ENCODE peak calls at places on chromosome 1, in seven cellular contexts. One of them, this sample, is unnamed.

GRCh38 chr1:27884182-27884954 is 12.0 kb downstream of the THEMIS2 start:
- DNase-seq in Calu3: no peak
- DNase-seq in M059J: no peak
- DNase-seq in NCI-H1092: no peak
- DNase-seq in NCI-H1436: no peak
- DNase-seq in activated gamma-delta T cell treated with anti-CD3 and anti-CD28 coated beads, Interleukin-2, amount 50 U/mL, for 16 hours: no peak
- DNase-seq in AG09309: no peak
- DNase-seq in this sample: no peak

GRCh38 chr1:160651428-160652064 is 4.7 kb upstream of the SLAMF1 start:
- DNase-seq in M059J: no peak
- DNase-seq in activated gamma-delta T cell treated with anti-CD3 and anti-CD28 coated beads, Interleukin-2, amount 50 U/mL, for 16 hours: no peak
- DNase-seq in AG09309: no peak
- DNase-seq in Calu3: no peak
- DNase-seq in NCI-H1436: no peak
- DNase-seq in NCI-H1092: no peak
- DNase-seq in this sample: no peak

GRCh38 chr1:8095584-8095983 is 69.5 kb upstream of the ERRFI1 start:
- DNase-seq in activated gamma-delta T cell treated with anti-CD3 and anti-CD28 coated beads, Interleukin-2, amount 50 U/mL, for 16 hours: no peak
- DNase-seq in Calu3: no peak
- DNase-seq in NCI-H1436: no peak
- DNase-seq in AG09309: no peak
- DNase-seq in M059J: peak
- DNase-seq in NCI-H1092: no peak
- DNase-seq in this sample: no peak

GRCh38 chr1:29297476-29297875 is 61.2 kb downstream of the PTPRU start:
- DNase-seq in activated gamma-delta T cell treated with anti-CD3 and anti-CD28 coated beads, Interleukin-2, amount 50 U/mL, for 16 hours: no peak
- DNase-seq in NCI-H1092: no peak
- DNase-seq in M059J: peak
- DNase-seq in AG09309: no peak
- DNase-seq in Calu3: no peak
- DNase-seq in NCI-H1436: no peak
- DNase-seq in this sample: no peak

GRCh38 chr1:8716238-8716637 is 101.2 kb downstream of the RERE start:
- DNase-seq in AG09309: no peak
- DNase-seq in activated gamma-delta T cell treated with anti-CD3 and anti-CD28 coated beads, Interleukin-2, amount 50 U/mL, for 16 hours: no peak
- DNase-seq in Calu3: no peak
- DNase-seq in M059J: no peak
- DNase-seq in NCI-H1436: no peak
- DNase-seq in NCI-H1092: no peak
- DNase-seq in this sample: no peak

GRCh38 chr1:246748867-246749266 is 24.7 kb downstream of the SCCPDH start:
- DNase-seq in activated gamma-delta T cell treated with anti-CD3 and anti-CD28 coated beads, Interleukin-2, amount 50 U/mL, for 16 hours: no peak
- DNase-seq in M059J: peak
- DNase-seq in Calu3: no peak
- DNase-seq in AG09309: no peak
- DNase-seq in NCI-H1092: no peak
- DNase-seq in NCI-H1436: no peak
- DNase-seq in this sample: no peak

GRCh38 chr1:109482796-109483638 is 688 bp upstream of the ATXN7L2 start:
- DNase-seq in AG09309: no peak
- DNase-seq in activated gamma-delta T cell treated with anti-CD3 and anti-CD28 coated beads, Interleukin-2, amount 50 U/mL, for 16 hours: peak
- DNase-seq in Calu3: no peak
- DNase-seq in M059J: no peak
- DNase-seq in NCI-H1092: peak
- DNase-seq in NCI-H1436: peak
- DNase-seq in this sample: no peak

GRCh38 chr1:36597514-36597913 is 114.8 kb upstream of the CSF3R start:
- DNase-seq in activated gamma-delta T cell treated with anti-CD3 and anti-CD28 coated beads, Interleukin-2, amount 50 U/mL, for 16 hours: no peak
- DNase-seq in NCI-H1436: no peak
- DNase-seq in AG09309: no peak
- DNase-seq in M059J: no peak
- DNase-seq in Calu3: no peak
- DNase-seq in NCI-H1092: no peak
- DNase-seq in this sample: no peak

GRCh38 chr1:6083801-6084467 is 38.2 kb downstream of the KCNAB2 start:
- DNase-seq in NCI-H1092: no peak
- DNase-seq in AG09309: peak
- DNase-seq in activated gamma-delta T cell treated with anti-CD3 and anti-CD28 coated beads, Interleukin-2, amount 50 U/mL, for 16 hours: no peak
- DNase-seq in NCI-H1436: peak
- DNase-seq in Calu3: no peak
- DNase-seq in M059J: no peak
- DNase-seq in this sample: peak

GRCh38 chr1:162381941-162382750 is 618 bp downstream of the C1orf226 start:
- DNase-seq in NCI-H1436: no peak
- DNase-seq in Calu3: no peak
- DNase-seq in AG09309: no peak
- DNase-seq in NCI-H1092: no peak
- DNase-seq in activated gamma-delta T cell treated with anti-CD3 and anti-CD28 coated beads, Interleukin-2, amount 50 U/mL, for 16 hours: no peak
- DNase-seq in M059J: no peak
- DNase-seq in this sample: no peak

GRCh38 chr1:54391450-54392071 is 14.6 kb downstream of the SSBP3 start:
- DNase-seq in NCI-H1436: no peak
- DNase-seq in NCI-H1092: no peak
- DNase-seq in Calu3: no peak
- DNase-seq in M059J: no peak
- DNase-seq in AG09309: no peak
- DNase-seq in activated gamma-delta T cell treated with anti-CD3 and anti-CD28 coated beads, Interleukin-2, amount 50 U/mL, for 16 hours: no peak
- DNase-seq in this sample: no peak

GRCh38 chr1:107900083-107900945 is 64.7 kb downstream of the VAV3 start:
- DNase-seq in M059J: no peak
- DNase-seq in Calu3: no peak
- DNase-seq in NCI-H1436: no peak
- DNase-seq in NCI-H1092: no peak
- DNase-seq in activated gamma-delta T cell treated with anti-CD3 and anti-CD28 coated beads, Interleukin-2, amount 50 U/mL, for 16 hours: no peak
- DNase-seq in AG09309: no peak
- DNase-seq in this sample: no peak

GRCh38 chr1:155242805-155243358 is 12.4 kb downstream of the ENTREP3 start:
- DNase-seq in NCI-H1436: no peak
- DNase-seq in activated gamma-delta T cell treated with anti-CD3 and anti-CD28 coated beads, Interleukin-2, amount 50 U/mL, for 16 hours: no peak
- DNase-seq in NCI-H1092: no peak
- DNase-seq in Calu3: no peak
- DNase-seq in AG09309: no peak
- DNase-seq in M059J: no peak
- DNase-seq in this sample: no peak

GRCh38 chr1:60765204-60765603 is 317.2 kb upstream of the NFIA start:
- DNase-seq in activated gamma-delta T cell treated with anti-CD3 and anti-CD28 coated beads, Interleukin-2, amount 50 U/mL, for 16 hours: no peak
- DNase-seq in M059J: peak
- DNase-seq in Calu3: peak
- DNase-seq in AG09309: no peak
- DNase-seq in NCI-H1092: peak
- DNase-seq in NCI-H1436: no peak
- DNase-seq in this sample: no peak

GRCh38 chr1:29591601-29592260 is 355.4 kb downstream of the PTPRU start:
- DNase-seq in NCI-H1436: no peak
- DNase-seq in NCI-H1092: no peak
- DNase-seq in AG09309: no peak
- DNase-seq in Calu3: no peak
- DNase-seq in activated gamma-delta T cell treated with anti-CD3 and anti-CD28 coated beads, Interleukin-2, amount 50 U/mL, for 16 hours: no peak
- DNase-seq in M059J: no peak
- DNase-seq in this sample: no peak

GRCh38 chr1:6172549-6172948 is 7.6 kb downstream of the CHD5 start:
- DNase-seq in NCI-H1092: no peak
- DNase-seq in AG09309: no peak
- DNase-seq in Calu3: no peak
- DNase-seq in M059J: peak
- DNase-seq in NCI-H1436: no peak
- DNase-seq in activated gamma-delta T cell treated with anti-CD3 and anti-CD28 coated beads, Interleukin-2, amount 50 U/mL, for 16 hours: no peak
- DNase-seq in this sample: no peak

GRCh38 chr1:246659594-246660140 is 64.5 kb upstream of the SCCPDH start:
- DNase-seq in M059J: no peak
- DNase-seq in Calu3: no peak
- DNase-seq in NCI-H1436: no peak
- DNase-seq in AG09309: no peak
- DNase-seq in activated gamma-delta T cell treated with anti-CD3 and anti-CD28 coated beads, Interleukin-2, amount 50 U/mL, for 16 hours: no peak
- DNase-seq in NCI-H1092: no peak
- DNase-seq in this sample: no peak

GRCh38 chr1:151704246-151704645 is 12.4 kb downstream of the CELF3 start:
- DNase-seq in AG09309: no peak
- DNase-seq in NCI-H1092: no peak
- DNase-seq in activated gamma-delta T cell treated with anti-CD3 and anti-CD28 coated beads, Interleukin-2, amount 50 U/mL, for 16 hours: no peak
- DNase-seq in Calu3: no peak
- DNase-seq in NCI-H1436: no peak
- DNase-seq in M059J: no peak
- DNase-seq in this sample: no peak

GRCh38 chr1:180136311-180136967 is 18.2 kb upstream of the QSOX1 start:
- DNase-seq in Calu3: no peak
- DNase-seq in AG09309: no peak
- DNase-seq in M059J: no peak
- DNase-seq in activated gamma-delta T cell treated with anti-CD3 and anti-CD28 coated beads, Interleukin-2, amount 50 U/mL, for 16 hours: no peak
- DNase-seq in NCI-H1092: no peak
- DNase-seq in NCI-H1436: no peak
- DNase-seq in this sample: no peak

GRCh38 chr1:22275626-22276395 is 132.9 kb upstream of the WNT4 start:
- DNase-seq in Calu3: peak
- DNase-seq in AG09309: no peak
- DNase-seq in NCI-H1092: peak
- DNase-seq in NCI-H1436: peak
- DNase-seq in M059J: peak
- DNase-seq in activated gamma-delta T cell treated with anti-CD3 and anti-CD28 coated beads, Interleukin-2, amount 50 U/mL, for 16 hours: peak
- DNase-seq in this sample: peak

GRCh38 chr1:230682274-230682673 is 31.6 kb downstream of the AGT start:
- DNase-seq in NCI-H1092: peak
- DNase-seq in activated gamma-delta T cell treated with anti-CD3 and anti-CD28 coated beads, Interleukin-2, amount 50 U/mL, for 16 hours: no peak
- DNase-seq in AG09309: no peak
- DNase-seq in M059J: peak
- DNase-seq in Calu3: no peak
- DNase-seq in NCI-H1436: no peak
- DNase-seq in this sample: no peak

GRCh38 chr1:84060781-84061180 is 61.8 kb upstream of the TTLL7 start:
- DNase-seq in activated gamma-delta T cell treated with anti-CD3 and anti-CD28 coated beads, Interleukin-2, amount 50 U/mL, for 16 hours: no peak
- DNase-seq in AG09309: no peak
- DNase-seq in NCI-H1092: no peak
- DNase-seq in NCI-H1436: no peak
- DNase-seq in Calu3: no peak
- DNase-seq in M059J: no peak
- DNase-seq in this sample: no peak

GRCh38 chr1:65164633-65165032 is 16.6 kb downstream of the AK4 start:
- DNase-seq in NCI-H1092: no peak
- DNase-seq in NCI-H1436: no peak
- DNase-seq in Calu3: no peak
- DNase-seq in M059J: no peak
- DNase-seq in activated gamma-delta T cell treated with anti-CD3 and anti-CD28 coated beads, Interleukin-2, amount 50 U/mL, for 16 hours: no peak
- DNase-seq in AG09309: no peak
- DNase-seq in this sample: no peak

GRCh38 chr1:20538760-20539551 is 13.4 kb upstream of the FAM43B start:
- DNase-seq in Calu3: no peak
- DNase-seq in NCI-H1092: no peak
- DNase-seq in activated gamma-delta T cell treated with anti-CD3 and anti-CD28 coated beads, Interleukin-2, amount 50 U/mL, for 16 hours: no peak
- DNase-seq in M059J: peak
- DNase-seq in NCI-H1436: no peak
- DNase-seq in AG09309: no peak
- DNase-seq in this sample: no peak

GRCh38 chr1:116501041-116501869 is 69.6 kb downstream of the CD58 start:
- DNase-seq in AG09309: no peak
- DNase-seq in NCI-H1092: no peak
- DNase-seq in Calu3: no peak
- DNase-seq in NCI-H1436: no peak
- DNase-seq in activated gamma-delta T cell treated with anti-CD3 and anti-CD28 coated beads, Interleukin-2, amount 50 U/mL, for 16 hours: no peak
- DNase-seq in M059J: no peak
- DNase-seq in this sample: no peak

GRCh38 chr1:52368383-52369172 is 2.6 kb upstream of the CC2D1B start:
- DNase-seq in activated gamma-delta T cell treated with anti-CD3 and anti-CD28 coated beads, Interleukin-2, amount 50 U/mL, for 16 hours: peak
- DNase-seq in NCI-H1436: peak
- DNase-seq in M059J: peak
- DNase-seq in AG09309: no peak
- DNase-seq in Calu3: peak
- DNase-seq in NCI-H1092: peak
- DNase-seq in this sample: no peak

GRCh38 chr1:112618114-112618720 is 724 bp downstream of the ST7L start:
- DNase-seq in NCI-H1092: no peak
- DNase-seq in AG09309: no peak
- DNase-seq in NCI-H1436: no peak
- DNase-seq in M059J: peak
- DNase-seq in Calu3: no peak
- DNase-seq in activated gamma-delta T cell treated with anti-CD3 and anti-CD28 coated beads, Interleukin-2, amount 50 U/mL, for 16 hours: no peak
- DNase-seq in this sample: no peak

GRCh38 chr1:70874063-70874462 is 173.6 kb downstream of the PTGER3 start:
- DNase-seq in M059J: peak
- DNase-seq in NCI-H1092: no peak
- DNase-seq in activated gamma-delta T cell treated with anti-CD3 and anti-CD28 coated beads, Interleukin-2, amount 50 U/mL, for 16 hours: no peak
- DNase-seq in AG09309: no peak
- DNase-seq in Calu3: no peak
- DNase-seq in NCI-H1436: no peak
- DNase-seq in this sample: no peak

GRCh38 chr1:153578936-153579335 is 13.3 kb upstream of the S100A2 start:
- DNase-seq in M059J: no peak
- DNase-seq in AG09309: no peak
- DNase-seq in NCI-H1436: no peak
- DNase-seq in Calu3: no peak
- DNase-seq in activated gamma-delta T cell treated with anti-CD3 and anti-CD28 coated beads, Interleukin-2, amount 50 U/mL, for 16 hours: no peak
- DNase-seq in NCI-H1092: no peak
- DNase-seq in this sample: no peak

GRCh38 chr1:9317591-9318331 is 25.1 kb downstream of the SPSB1 start:
- DNase-seq in Calu3: no peak
- DNase-seq in AG09309: no peak
- DNase-seq in NCI-H1092: peak
- DNase-seq in activated gamma-delta T cell treated with anti-CD3 and anti-CD28 coated beads, Interleukin-2, amount 50 U/mL, for 16 hours: no peak
- DNase-seq in NCI-H1436: no peak
- DNase-seq in M059J: peak
- DNase-seq in this sample: no peak

GRCh38 chr1:93296555-93297154 is 49.1 kb upstream of the DR1 start:
- DNase-seq in NCI-H1436: no peak
- DNase-seq in M059J: no peak
- DNase-seq in Calu3: no peak
- DNase-seq in activated gamma-delta T cell treated with anti-CD3 and anti-CD28 coated beads, Interleukin-2, amount 50 U/mL, for 16 hours: no peak
- DNase-seq in NCI-H1092: no peak
- DNase-seq in AG09309: no peak
- DNase-seq in this sample: no peak

This sample was measured in GM04504.